ENCODE peak calls at places on chromosomes 2 and 18, in seven cellular contexts. N is H1, M is IMR-90, Q is neuronal stem cell, J is mesendoderm, V is mesenchymal stem cell, O is trophoblast cell. D is an unnamed sample.

GRCh38 chr2:186485576-186485870 is 537 bp upstream of the ZC3H15 start:
- DNase-seq in N (no peak), M (no peak), Q (no peak), J (no peak), V (no peak), O (no peak), D (no peak)

GRCh38 chr2:173151671-173152398 is 76.2 kb downstream of the MAP3K20 start:
- DNase-seq in N (no peak), M (peak; percentile 90), Q (no peak), J (no peak), V (peak; percentile 73), O (no peak), D (no peak)

GRCh38 chr2:32752952-32753351 is 125.1 kb downstream of the TTC27 start:
- DNase-seq in N (no peak), M (no peak), Q (no peak), J (peak; percentile 55), V (no peak), O (no peak), D (no peak)

GRCh38 chr18:53382870-53383269 is 841.6 kb downstream of the MBD2 start:
- DNase-seq in N (no peak), M (no peak), Q (no peak), J (no peak), V (no peak), O (no peak), D (no peak)

GRCh38 chr2:128450211-128451015 is 131.7 kb upstream of the HS6ST1 start:
- DNase-seq in N (no peak), M (no peak), Q (no peak), J (no peak), V (no peak), O (no peak), D (peak; percentile 20)

GRCh38 chr2:62467475-62468321 is 38.3 kb downstream of the TMEM17 start:
- DNase-seq in N (no peak), M (no peak), Q (no peak), J (peak; percentile 42), V (no peak), O (peak; percentile 38), D (no peak)

GRCh38 chr2:233814063-233814435 is 35.9 kb downstream of the MROH2A start:
- DNase-seq in N (no peak), M (peak; percentile 5), Q (no peak), J (peak; percentile 33), V (no peak), O (peak; percentile 3), D (peak; percentile 34)

GRCh38 chr18:23871410-23871809 is 143.1 kb upstream of the TTC39C start:
- DNase-seq in N (no peak), M (no peak), Q (no peak), J (no peak), V (peak; percentile 15), O (peak; percentile 65), D (no peak)

GRCh38 chr2:190748966-190749365 is 100.1 kb downstream of the NAB1 start:
- DNase-seq in N (no peak), M (no peak), Q (no peak), J (peak; percentile 80), V (no peak), O (no peak), D (no peak)

GRCh38 chr2:42971381-42971780 is 179.0 kb upstream of the HAAO start:
- DNase-seq in N (no peak), M (no peak), Q (no peak), J (no peak), V (no peak), O (no peak), D (no peak)

GRCh38 chr2:127599211-127599610 is 46.7 kb upstream of the GPR17 start:
- DNase-seq in N (no peak), M (peak; percentile 14), Q (no peak), J (no peak), V (no peak), O (peak; percentile 29), D (no peak)

GRCh38 chr2:634670-635395 is 42.4 kb downstream of the TMEM18 start:
- DNase-seq in N (no peak), M (no peak), Q (no peak), J (peak; percentile 10), V (no peak), O (no peak), D (no peak)

GRCh38 chr2:232525796-232526195 is at the start of gene CHRND:
- DNase-seq in N (no peak), M (no peak), Q (no peak), J (no peak), V (no peak), O (no peak), D (no peak)

GRCh38 chr2:43576983-43577892 is 18.6 kb downstream of the THADA start:
- DNase-seq in N (no peak), M (peak; percentile 84), Q (peak; percentile 15), J (peak; percentile 56), V (peak; percentile 74), O (peak; percentile 72), D (no peak)

GRCh38 chr2:137659616-137660015 is 304.7 kb upstream of the HNMT start:
- DNase-seq in N (no peak), M (no peak), Q (no peak), J (peak; percentile 14), V (no peak), O (peak; percentile 50), D (no peak)

GRCh38 chr2:131039908-131040660 is 53.2 kb downstream of the FAM168B start:
- DNase-seq in N (no peak), M (peak; percentile 35), Q (no peak), J (no peak), V (no peak), O (no peak), D (no peak)

GRCh38 chr2:126222316-126222715 is 433.6 kb upstream of the GYPC start:
- DNase-seq in N (no peak), M (no peak), Q (no peak), J (no peak), V (no peak), O (no peak), D (no peak)

GRCh38 chr2:213188971-213189899 is 37.8 kb upstream of the IKZF2 start:
- DNase-seq in N (peak; percentile 21), M (peak; percentile 52), Q (peak; percentile 86), J (peak; percentile 95), V (peak; percentile 35), O (peak; percentile 64), D (peak; percentile 67)

GRCh38 chr2:60414731-60415130 is 138.7 kb downstream of the BCL11A start:
- DNase-seq in N (no peak), M (peak; percentile 70), Q (no peak), J (no peak), V (peak; percentile 78), O (no peak), D (no peak)

GRCh38 chr2:1430491-1430890 is 17.2 kb downstream of the TPO start:
- DNase-seq in N (no peak), M (no peak), Q (no peak), J (no peak), V (no peak), O (no peak), D (no peak)

GRCh38 chr2:182924311-182924710 is 57.9 kb upstream of the FRZB start:
- DNase-seq in N (no peak), M (peak; percentile 15), Q (no peak), J (no peak), V (peak; percentile 48), O (no peak), D (no peak)

GRCh38 chr2:67462741-67463496 is 65.8 kb downstream of the ETAA1 start:
- DNase-seq in N (no peak), M (no peak), Q (no peak), J (no peak), V (no peak), O (no peak), D (no peak)

GRCh38 chr2:1644427-1644826 is 99.9 kb downstream of the PXDN start:
- DNase-seq in N (no peak), M (no peak), Q (no peak), J (no peak), V (no peak), O (no peak), D (peak; percentile 19)

GRCh38 chr2:240199133-240199870 is 58.8 kb upstream of the OTOS start:
- DNase-seq in N (no peak), M (no peak), Q (no peak), J (no peak), V (no peak), O (no peak), D (peak; percentile 14)

GRCh38 chr18:77087391-77088141 is 45.0 kb downstream of the MBP start:
- DNase-seq in N (no peak), M (no peak), Q (peak; percentile 37), J (peak; percentile 69), V (peak; percentile 65), O (peak; percentile 40), D (no peak)

GRCh38 chr2:15844099-15844801 is 96.1 kb upstream of the MYCN start:
- DNase-seq in N (no peak), M (no peak), Q (no peak), J (peak; percentile 11), V (no peak), O (no peak), D (no peak)

GRCh38 chr2:36490749-36491148 is 107.2 kb downstream of the FEZ2 start:
- DNase-seq in N (no peak), M (no peak), Q (no peak), J (no peak), V (no peak), O (no peak), D (no peak)
- H2BK5ac ChIP-seq in N (no peak overlapping the region), M (peak overlapping the region; percentile 99), Q (no peak overlapping the region), J (no peak overlapping the region), V (no peak overlapping the region), O (no peak overlapping the region), D (no peak overlapping the region)

DNA sequence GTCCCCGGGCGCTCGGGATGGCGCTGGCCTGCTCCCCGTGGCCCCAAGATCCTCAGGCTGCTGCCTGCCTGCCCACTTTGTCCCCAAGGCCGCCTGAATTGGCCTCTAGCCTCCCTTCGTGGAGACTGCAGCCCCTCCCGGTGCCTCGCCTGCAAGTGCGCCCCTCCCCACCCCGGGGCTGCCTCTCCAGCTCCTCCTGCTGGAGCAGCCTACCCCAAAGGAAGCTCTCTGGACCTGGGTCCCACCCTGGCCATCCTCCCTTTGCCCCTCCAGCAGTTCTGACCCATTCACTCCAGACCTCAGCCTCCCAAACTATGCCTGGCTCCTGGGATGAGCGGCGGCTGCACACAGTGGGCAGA is 6.2 kb downstream of the ESPNL start:
- DNase-seq in N (no peak), M (no peak), Q (no peak), J (no peak), V (no peak), O (no peak), D (peak; percentile 69)
- H3K9ac ChIP-seq in N (no peak overlapping the region), M (no peak overlapping the region), Q (no peak overlapping the region), J (no peak overlapping the region), V (no peak overlapping the region), O (no peak overlapping the region), D (no peak overlapping the region)

DNA sequence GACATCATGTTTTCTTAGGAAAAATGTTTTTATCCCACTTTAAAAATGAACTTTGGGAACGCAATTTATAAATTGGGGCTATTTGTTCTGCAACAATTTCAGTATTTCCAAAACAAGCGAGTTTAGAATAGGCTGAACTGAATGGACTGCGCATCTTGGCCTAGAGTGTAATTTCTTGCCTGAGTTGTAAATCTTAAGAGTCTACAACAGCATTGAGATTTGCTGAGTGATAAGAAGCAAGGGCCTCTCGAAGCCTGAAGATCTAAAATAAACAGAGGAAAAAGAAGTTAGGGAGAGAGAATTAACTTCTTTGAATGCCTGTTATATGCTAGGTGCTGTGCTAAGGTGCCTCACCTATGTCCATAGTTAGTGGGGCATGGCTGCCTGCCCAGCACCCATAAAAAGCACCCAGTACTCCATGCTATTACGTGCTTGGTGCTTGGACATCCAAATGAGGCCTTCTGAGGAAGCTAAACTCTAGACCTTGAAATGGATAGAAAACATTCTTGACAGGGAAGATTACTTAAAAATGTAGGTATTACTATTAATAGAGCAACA is 17.5 kb downstream of the GRHL1 start:
- DNase-seq in N (no peak), M (no peak), Q (no peak), J (no peak), V (peak; percentile 11), O (no peak), D (no peak)
- H2BK5ac ChIP-seq in N (no peak overlapping the region), M (no peak overlapping the region), Q (no peak overlapping the region), J (no peak overlapping the region), V (no peak overlapping the region), O (no peak overlapping the region), D (no peak overlapping the region)

GRCh38 chr2:10984418-10985130 is 72.8 kb downstream of the KCNF1 start:
- DNase-seq in N (no peak), M (no peak), Q (no peak), J (no peak), V (no peak), O (no peak), D (no peak)
- H3K9ac ChIP-seq in N (no peak overlapping the region), M (no peak overlapping the region), Q (no peak overlapping the region), J (no peak overlapping the region), V (no peak overlapping the region), O (no peak overlapping the region), D (no peak overlapping the region)

D was measured in H9.